ENCODE peak calls at places on chromosomes 3 and 15, in eight cellular contexts. One of them, this sample, is unnamed.

GRCh38 chr3:191961529-191961928 is 500.6 kb downstream of the PYDC2 start:
- DNase-seq in body of pancreas: no peak
- DNase-seq in neural progenitor cell: no peak
- DNase-seq in tibial nerve: no peak
- DNase-seq in GM23248: no peak
- DNase-seq in pancreas: no peak
- DNase-seq in WERI-Rb-1: no peak
- DNase-seq in A549: no peak
- DNase-seq in this sample: no peak

GRCh38 chr3:56672-57071 is 139.9 kb upstream of the CHL1 start:
- DNase-seq in body of pancreas: no peak
- DNase-seq in GM23248: no peak
- DNase-seq in WERI-Rb-1: no peak
- DNase-seq in pancreas: no peak
- DNase-seq in neural progenitor cell: no peak
- DNase-seq in tibial nerve: no peak
- DNase-seq in A549: no peak
- DNase-seq in this sample: no peak

GRCh38 chr15:74830868-74831267 is 4.4 kb downstream of the CPLX3 start:
- DNase-seq in tibial nerve: no peak
- DNase-seq in WERI-Rb-1: no peak
- DNase-seq in GM23248: no peak
- DNase-seq in body of pancreas: no peak
- DNase-seq in pancreas: no peak
- DNase-seq in neural progenitor cell: no peak
- DNase-seq in A549: no peak
- DNase-seq in this sample: no peak

GRCh38 chr3:49124991-49125670 is 4.5 kb upstream of the USP19 start:
- DNase-seq in A549: no peak
- DNase-seq in tibial nerve: no peak
- DNase-seq in WERI-Rb-1: peak; percentile 43
- DNase-seq in pancreas: no peak
- DNase-seq in neural progenitor cell: no peak
- DNase-seq in GM23248: no peak
- DNase-seq in body of pancreas: no peak
- DNase-seq in this sample: no peak

GRCh38 chr15:90305932-90306331 is 40.5 kb downstream of the NGRN start:
- DNase-seq in tibial nerve: no peak
- DNase-seq in WERI-Rb-1: no peak
- DNase-seq in pancreas: no peak
- DNase-seq in A549: no peak
- DNase-seq in neural progenitor cell: no peak
- DNase-seq in GM23248: no peak
- DNase-seq in body of pancreas: no peak
- DNase-seq in this sample: no peak

GRCh38 chr3:162217603-162218002 is 721.0 kb downstream of the OTOL1 start:
- DNase-seq in pancreas: no peak
- DNase-seq in A549: no peak
- DNase-seq in tibial nerve: no peak
- DNase-seq in neural progenitor cell: no peak
- DNase-seq in body of pancreas: no peak
- DNase-seq in WERI-Rb-1: no peak
- DNase-seq in GM23248: peak; percentile 49
- DNase-seq in this sample: no peak

GRCh38 chr3:20022954-20023644 is 11.0 kb upstream of the PP2D1 start:
- DNase-seq in tibial nerve: no peak
- DNase-seq in A549: no peak
- DNase-seq in neural progenitor cell: no peak
- DNase-seq in WERI-Rb-1: no peak
- DNase-seq in pancreas: no peak
- DNase-seq in body of pancreas: no peak
- DNase-seq in GM23248: no peak
- DNase-seq in this sample: no peak

GRCh38 chr15:74635228-74635627 is 19.6 kb downstream of the CLK3 start:
- DNase-seq in A549: peak; percentile 54
- DNase-seq in GM23248: peak; percentile 71
- DNase-seq in body of pancreas: peak; percentile 74
- DNase-seq in pancreas: peak; percentile 77
- DNase-seq in neural progenitor cell: peak; percentile 78
- DNase-seq in WERI-Rb-1: peak; percentile 67
- DNase-seq in tibial nerve: peak; percentile 62
- DNase-seq in this sample: no peak

GRCh38 chr3:64352596-64352989 is 127.3 kb upstream of the PRICKLE2 start:
- DNase-seq in body of pancreas: no peak
- DNase-seq in WERI-Rb-1: no peak
- DNase-seq in GM23248: peak; percentile 69
- DNase-seq in A549: no peak
- DNase-seq in tibial nerve: no peak
- DNase-seq in neural progenitor cell: no peak
- DNase-seq in pancreas: no peak
- DNase-seq in this sample: no peak

GRCh38 chr3:112477891-112478290 is 21.4 kb downstream of the BTLA start:
- DNase-seq in pancreas: no peak
- DNase-seq in neural progenitor cell: no peak
- DNase-seq in tibial nerve: no peak
- DNase-seq in body of pancreas: no peak
- DNase-seq in WERI-Rb-1: no peak
- DNase-seq in A549: no peak
- DNase-seq in GM23248: no peak
- DNase-seq in this sample: no peak

GRCh38 chr15:34436126-34436955 is 1.3 kb downstream of the GOLGA8A start:
- DNase-seq in pancreas: no peak
- DNase-seq in WERI-Rb-1: peak; percentile 12
- DNase-seq in GM23248: peak; percentile 41
- DNase-seq in neural progenitor cell: peak; percentile 27
- DNase-seq in A549: no peak
- DNase-seq in body of pancreas: no peak
- DNase-seq in tibial nerve: no peak
- DNase-seq in this sample: peak; percentile 77

GRCh38 chr3:127209155-127209839 is 16.4 kb downstream of the PRR23E start:
- DNase-seq in body of pancreas: no peak
- DNase-seq in neural progenitor cell: no peak
- DNase-seq in tibial nerve: no peak
- DNase-seq in GM23248: no peak
- DNase-seq in pancreas: no peak
- DNase-seq in A549: no peak
- DNase-seq in WERI-Rb-1: no peak
- DNase-seq in this sample: no peak

GRCh38 chr15:48607846-48608245 is 37.7 kb downstream of the FBN1 start:
- DNase-seq in neural progenitor cell: no peak
- DNase-seq in pancreas: no peak
- DNase-seq in GM23248: no peak
- DNase-seq in tibial nerve: no peak
- DNase-seq in body of pancreas: no peak
- DNase-seq in WERI-Rb-1: no peak
- DNase-seq in A549: no peak
- DNase-seq in this sample: no peak

GRCh38 chr15:48603922-48604321 is 41.6 kb downstream of the FBN1 start:
- DNase-seq in pancreas: no peak
- DNase-seq in neural progenitor cell: no peak
- DNase-seq in A549: no peak
- DNase-seq in body of pancreas: no peak
- DNase-seq in WERI-Rb-1: no peak
- DNase-seq in GM23248: peak; percentile 50
- DNase-seq in tibial nerve: no peak
- DNase-seq in this sample: no peak

GRCh38 chr15:48604567-48604966 is 40.9 kb downstream of the FBN1 start:
- DNase-seq in pancreas: no peak
- DNase-seq in tibial nerve: no peak
- DNase-seq in WERI-Rb-1: no peak
- DNase-seq in neural progenitor cell: no peak
- DNase-seq in body of pancreas: no peak
- DNase-seq in GM23248: peak; percentile 45
- DNase-seq in A549: no peak
- DNase-seq in this sample: no peak

GRCh38 chr15:48614051-48614450 is 31.5 kb downstream of the FBN1 start:
- DNase-seq in pancreas: no peak
- DNase-seq in tibial nerve: no peak
- DNase-seq in A549: no peak
- DNase-seq in GM23248: no peak
- DNase-seq in neural progenitor cell: no peak
- DNase-seq in body of pancreas: no peak
- DNase-seq in WERI-Rb-1: no peak
- DNase-seq in this sample: no peak

DNA sequence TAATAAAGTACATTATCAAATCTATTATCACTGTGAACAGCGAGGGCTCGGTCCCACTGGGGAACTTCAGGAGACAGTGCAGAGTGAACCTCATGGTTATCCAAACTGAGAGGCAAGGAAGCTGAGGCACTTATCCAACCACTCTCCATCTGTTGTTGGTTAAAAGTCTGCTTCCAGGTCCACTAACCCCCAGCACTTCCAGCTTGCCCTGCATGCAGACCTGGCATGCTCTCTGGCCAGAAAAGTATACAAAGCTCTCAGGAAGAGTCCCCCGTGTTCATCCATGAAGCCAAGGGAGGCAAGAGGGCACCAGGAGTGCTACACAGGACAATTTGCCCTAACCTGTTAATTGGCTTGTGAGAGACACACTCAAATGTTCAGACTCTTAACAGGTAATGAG is 36.0 kb downstream of the FBN1 start:
- DNase-seq in body of pancreas: no peak
- DNase-seq in GM23248: no peak
- DNase-seq in neural progenitor cell: no peak
- DNase-seq in WERI-Rb-1: no peak
- DNase-seq in tibial nerve: no peak
- DNase-seq in pancreas: no peak
- DNase-seq in A549: no peak
- DNase-seq in this sample: no peak
- H3K27ac ChIP-seq in body of pancreas: no peak overlapping the region
- H3K27ac ChIP-seq in GM23248: peak overlapping the region; percentile 34
- H3K27ac ChIP-seq in neural progenitor cell: no peak overlapping the region
- H3K27ac ChIP-seq in WERI-Rb-1: no peak overlapping the region
- H3K27ac ChIP-seq in tibial nerve: no peak overlapping the region
- H3K27ac ChIP-seq in pancreas: no peak overlapping the region
- H3K27ac ChIP-seq in A549: no peak overlapping the region
- H3K27ac ChIP-seq in this sample: no peak overlapping the region

GRCh38 chr15:39213385-39213840 is 367.5 kb upstream of the THBS1 start:
- DNase-seq in GM23248: peak; percentile 69
- DNase-seq in pancreas: no peak
- DNase-seq in A549: no peak
- DNase-seq in WERI-Rb-1: no peak
- DNase-seq in neural progenitor cell: peak; percentile 92
- DNase-seq in body of pancreas: peak; percentile 37
- DNase-seq in tibial nerve: no peak
- DNase-seq in this sample: peak; percentile 69
- H3K27ac ChIP-seq in GM23248: peak overlapping the region; percentile 46
- H3K27ac ChIP-seq in pancreas: no peak overlapping the region
- H3K27ac ChIP-seq in A549: no peak overlapping the region
- H3K27ac ChIP-seq in WERI-Rb-1: no peak overlapping the region
- H3K27ac ChIP-seq in neural progenitor cell: no peak overlapping the region
- H3K27ac ChIP-seq in body of pancreas: peak overlapping the region; percentile 67
- H3K27ac ChIP-seq in tibial nerve: no peak overlapping the region
- H3K27ac ChIP-seq in this sample: no peak overlapping the region

DNA sequence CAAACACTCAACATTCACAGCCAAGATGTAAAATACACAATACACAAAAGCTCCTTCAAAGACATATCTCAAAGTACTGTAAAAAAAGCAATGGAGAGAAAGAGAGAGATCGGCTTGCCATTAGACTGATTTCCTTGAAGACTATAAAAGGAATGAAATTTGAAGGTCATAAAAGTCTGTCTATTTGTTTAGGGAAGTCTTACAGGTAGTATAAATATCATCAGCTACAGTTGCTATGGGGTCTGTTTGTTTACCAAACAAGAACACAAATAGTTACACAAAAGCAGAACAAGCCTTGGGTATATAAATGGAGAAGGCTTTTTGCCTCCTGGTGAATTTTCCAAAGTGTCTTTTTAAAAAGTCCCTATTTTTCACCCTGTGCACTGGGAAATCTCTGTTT is 552.4 kb downstream of the FOXP1 start:
- DNase-seq in WERI-Rb-1: no peak
- DNase-seq in GM23248: no peak
- DNase-seq in body of pancreas: no peak
- DNase-seq in A549: no peak
- DNase-seq in neural progenitor cell: no peak
- DNase-seq in tibial nerve: no peak
- DNase-seq in pancreas: no peak
- DNase-seq in this sample: no peak
- H3K27ac ChIP-seq in WERI-Rb-1: no peak overlapping the region
- H3K27ac ChIP-seq in GM23248: no peak overlapping the region
- H3K27ac ChIP-seq in body of pancreas: no peak overlapping the region
- H3K27ac ChIP-seq in A549: no peak overlapping the region
- H3K27ac ChIP-seq in neural progenitor cell: no peak overlapping the region
- H3K27ac ChIP-seq in tibial nerve: no peak overlapping the region
- H3K27ac ChIP-seq in pancreas: no peak overlapping the region
- H3K27ac ChIP-seq in this sample: peak overlapping the region; percentile 36

GRCh38 chr15:68347392-68347791 is 69.8 kb downstream of the FEM1B start:
- DNase-seq in pancreas: no peak
- DNase-seq in GM23248: no peak
- DNase-seq in tibial nerve: no peak
- DNase-seq in body of pancreas: no peak
- DNase-seq in neural progenitor cell: no peak
- DNase-seq in WERI-Rb-1: no peak
- DNase-seq in A549: no peak
- DNase-seq in this sample: no peak

GRCh38 chr15:68345481-68345880 is 67.9 kb downstream of the FEM1B start:
- DNase-seq in neural progenitor cell: no peak
- DNase-seq in body of pancreas: no peak
- DNase-seq in GM23248: no peak
- DNase-seq in pancreas: no peak
- DNase-seq in WERI-Rb-1: peak; percentile 24
- DNase-seq in A549: no peak
- DNase-seq in tibial nerve: no peak
- DNase-seq in this sample: no peak

GRCh38 chr15:68348064-68348463 is 70.5 kb downstream of the FEM1B start:
- DNase-seq in tibial nerve: no peak
- DNase-seq in GM23248: peak; percentile 40
- DNase-seq in WERI-Rb-1: no peak
- DNase-seq in pancreas: no peak
- DNase-seq in neural progenitor cell: no peak
- DNase-seq in A549: no peak
- DNase-seq in body of pancreas: no peak
- DNase-seq in this sample: no peak

GRCh38 chr15:68348601-68349000 is 71.1 kb downstream of the FEM1B start:
- DNase-seq in body of pancreas: no peak
- DNase-seq in pancreas: no peak
- DNase-seq in neural progenitor cell: no peak
- DNase-seq in tibial nerve: no peak
- DNase-seq in WERI-Rb-1: no peak
- DNase-seq in A549: no peak
- DNase-seq in GM23248: no peak
- DNase-seq in this sample: no peak

DNA sequence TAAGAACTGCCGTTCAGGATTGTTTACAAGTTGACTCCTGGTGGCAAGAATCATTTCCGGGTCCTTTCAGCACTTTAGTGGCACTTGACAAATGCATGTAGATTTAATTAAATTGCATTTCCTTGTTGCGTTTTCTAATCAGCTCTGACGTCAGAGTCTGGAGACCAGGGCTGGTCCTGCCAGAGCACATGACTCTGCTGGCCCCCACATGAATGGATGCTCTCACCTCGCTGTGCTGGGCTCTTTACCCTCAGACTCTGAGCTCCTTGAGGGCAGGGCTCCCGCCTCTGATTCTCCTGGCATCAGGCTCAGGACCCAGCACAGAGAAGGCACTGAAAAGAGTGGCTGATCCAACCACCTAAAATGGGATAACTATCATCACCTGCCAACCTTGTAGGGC is 69.4 kb downstream of the FEM1B start:
- DNase-seq in WERI-Rb-1: no peak
- DNase-seq in tibial nerve: no peak
- DNase-seq in A549: no peak
- DNase-seq in GM23248: no peak
- DNase-seq in neural progenitor cell: no peak
- DNase-seq in pancreas: no peak
- DNase-seq in body of pancreas: no peak
- DNase-seq in this sample: no peak
- H3K27ac ChIP-seq in WERI-Rb-1: no peak overlapping the region
- H3K27ac ChIP-seq in tibial nerve: no peak overlapping the region
- H3K27ac ChIP-seq in A549: no peak overlapping the region
- H3K27ac ChIP-seq in GM23248: no peak overlapping the region
- H3K27ac ChIP-seq in neural progenitor cell: no peak overlapping the region
- H3K27ac ChIP-seq in pancreas: no peak overlapping the region
- H3K27ac ChIP-seq in body of pancreas: no peak overlapping the region
- H3K27ac ChIP-seq in this sample: no peak overlapping the region